ENCODE peak calls at places on chromosomes 5 and 9, in ten cellular contexts. One of them, this sample, is unnamed.

GRCh38 chr5:38456657-38457056 is 99.8 kb downstream of the LIFR start:
- DNase-seq in HFFc6: no peak
- DNase-seq in lung: no peak
- DNase-seq in pons: no peak
- DNase-seq in EL: no peak
- DNase-seq in NAMALWA: no peak
- DNase-seq in fibroblast of the aortic adventitia: no peak
- DNase-seq in left ventricle myocardium inferior: no peak
- DNase-seq in right atrium auricular region: no peak
- DNase-seq in iPS DF 6.9: no peak
- DNase-seq in this sample: no peak

GRCh38 chr5:171863928-171864327 is 78.3 kb downstream of the SMIM23 start:
- DNase-seq in HFFc6: peak
- DNase-seq in lung: no peak
- DNase-seq in pons: no peak
- DNase-seq in EL: peak
- DNase-seq in NAMALWA: no peak
- DNase-seq in fibroblast of the aortic adventitia: peak
- DNase-seq in left ventricle myocardium inferior: no peak
- DNase-seq in right atrium auricular region: no peak
- DNase-seq in iPS DF 6.9: no peak
- DNase-seq in this sample: no peak

GRCh38 chr5:120516799-120517198 is 52.7 kb downstream of the PRR16 start:
- DNase-seq in HFFc6: peak
- DNase-seq in lung: no peak
- DNase-seq in pons: no peak
- DNase-seq in EL: peak
- DNase-seq in NAMALWA: no peak
- DNase-seq in fibroblast of the aortic adventitia: peak
- DNase-seq in left ventricle myocardium inferior: no peak
- DNase-seq in right atrium auricular region: no peak
- DNase-seq in iPS DF 6.9: no peak
- DNase-seq in this sample: no peak

GRCh38 chr9:6444108-6444507 is 31.1 kb downstream of the UHRF2 start:
- DNase-seq in HFFc6: no peak
- DNase-seq in lung: no peak
- DNase-seq in pons: no peak
- DNase-seq in EL: no peak
- DNase-seq in NAMALWA: no peak
- DNase-seq in fibroblast of the aortic adventitia: no peak
- DNase-seq in left ventricle myocardium inferior: no peak
- DNase-seq in right atrium auricular region: no peak
- DNase-seq in iPS DF 6.9: no peak
- DNase-seq in this sample: no peak

GRCh38 chr5:50867140-50867539 is 200.7 kb downstream of the PARP8 start:
- DNase-seq in HFFc6: no peak
- DNase-seq in lung: no peak
- DNase-seq in pons: no peak
- DNase-seq in EL: no peak
- DNase-seq in NAMALWA: no peak
- DNase-seq in fibroblast of the aortic adventitia: no peak
- DNase-seq in left ventricle myocardium inferior: no peak
- DNase-seq in right atrium auricular region: no peak
- DNase-seq in iPS DF 6.9: no peak
- DNase-seq in this sample: no peak

GRCh38 chr9:126945682-126946081 is 31.1 kb downstream of the RALGPS1 start:
- DNase-seq in HFFc6: no peak
- DNase-seq in lung: no peak
- DNase-seq in pons: no peak
- DNase-seq in EL: no peak
- DNase-seq in NAMALWA: no peak
- DNase-seq in fibroblast of the aortic adventitia: no peak
- DNase-seq in left ventricle myocardium inferior: no peak
- DNase-seq in right atrium auricular region: no peak
- DNase-seq in iPS DF 6.9: no peak
- DNase-seq in this sample: no peak

GRCh38 chr9:121206516-121207370 is 5.1 kb upstream of the RAB14 start:
- DNase-seq in HFFc6: peak
- DNase-seq in lung: no peak
- DNase-seq in pons: no peak
- DNase-seq in EL: no peak
- DNase-seq in NAMALWA: no peak
- DNase-seq in fibroblast of the aortic adventitia: no peak
- DNase-seq in left ventricle myocardium inferior: no peak
- DNase-seq in right atrium auricular region: no peak
- DNase-seq in iPS DF 6.9: no peak
- DNase-seq in this sample: no peak

GRCh38 chr9:32384364-32385134 is at the start of gene ACO1:
- DNase-seq in HFFc6: peak
- DNase-seq in lung: peak
- DNase-seq in pons: peak
- DNase-seq in EL: peak
- DNase-seq in NAMALWA: peak
- DNase-seq in fibroblast of the aortic adventitia: peak
- DNase-seq in left ventricle myocardium inferior: peak
- DNase-seq in right atrium auricular region: peak
- DNase-seq in iPS DF 6.9: peak
- DNase-seq in this sample: peak

GRCh38 chr9:8856686-8857329 is 1057.2 kb upstream of the DMAC1 start:
- DNase-seq in HFFc6: no peak
- DNase-seq in lung: no peak
- DNase-seq in pons: no peak
- DNase-seq in EL: no peak
- DNase-seq in NAMALWA: no peak
- DNase-seq in fibroblast of the aortic adventitia: peak
- DNase-seq in left ventricle myocardium inferior: no peak
- DNase-seq in right atrium auricular region: no peak
- DNase-seq in iPS DF 6.9: no peak
- DNase-seq in this sample: no peak

GRCh38 chr5:40879163-40879942 is 29.9 kb upstream of the C7 start:
- DNase-seq in HFFc6: peak
- DNase-seq in lung: no peak
- DNase-seq in pons: peak
- DNase-seq in EL: peak
- DNase-seq in NAMALWA: peak
- DNase-seq in fibroblast of the aortic adventitia: peak
- DNase-seq in left ventricle myocardium inferior: no peak
- DNase-seq in right atrium auricular region: no peak
- DNase-seq in iPS DF 6.9: no peak
- DNase-seq in this sample: no peak

GRCh38 chr5:37638897-37639296 is 200.9 kb downstream of the GDNF start:
- DNase-seq in HFFc6: peak
- DNase-seq in lung: no peak
- DNase-seq in pons: no peak
- DNase-seq in EL: peak
- DNase-seq in NAMALWA: no peak
- DNase-seq in fibroblast of the aortic adventitia: no peak
- DNase-seq in left ventricle myocardium inferior: no peak
- DNase-seq in right atrium auricular region: no peak
- DNase-seq in iPS DF 6.9: no peak
- DNase-seq in this sample: no peak

GRCh38 chr5:42108468-42108867 is 183.4 kb downstream of the FBXO4 start:
- DNase-seq in HFFc6: no peak
- DNase-seq in lung: no peak
- DNase-seq in pons: no peak
- DNase-seq in EL: no peak
- DNase-seq in NAMALWA: no peak
- DNase-seq in fibroblast of the aortic adventitia: no peak
- DNase-seq in left ventricle myocardium inferior: no peak
- DNase-seq in right atrium auricular region: no peak
- DNase-seq in iPS DF 6.9: no peak
- DNase-seq in this sample: no peak

GRCh38 chr9:122340161-122340560 is 30.7 kb upstream of the PTGS1 start:
- DNase-seq in HFFc6: no peak
- DNase-seq in lung: no peak
- DNase-seq in pons: no peak
- DNase-seq in EL: no peak
- DNase-seq in NAMALWA: no peak
- DNase-seq in fibroblast of the aortic adventitia: no peak
- DNase-seq in left ventricle myocardium inferior: no peak
- DNase-seq in right atrium auricular region: no peak
- DNase-seq in iPS DF 6.9: no peak
- DNase-seq in this sample: no peak

GRCh38 chr5:126801992-126802294 is 25.0 kb downstream of the LMNB1 start:
- DNase-seq in HFFc6: peak
- DNase-seq in lung: no peak
- DNase-seq in pons: no peak
- DNase-seq in EL: peak
- DNase-seq in NAMALWA: peak
- DNase-seq in fibroblast of the aortic adventitia: peak
- DNase-seq in left ventricle myocardium inferior: no peak
- DNase-seq in right atrium auricular region: no peak
- DNase-seq in iPS DF 6.9: no peak
- DNase-seq in this sample: no peak

GRCh38 chr9:116939605-116940004 is 252.5 kb downstream of the TRIM32 start:
- DNase-seq in HFFc6: no peak
- DNase-seq in lung: no peak
- DNase-seq in pons: no peak
- DNase-seq in EL: peak
- DNase-seq in NAMALWA: no peak
- DNase-seq in fibroblast of the aortic adventitia: peak
- DNase-seq in left ventricle myocardium inferior: no peak
- DNase-seq in right atrium auricular region: no peak
- DNase-seq in iPS DF 6.9: no peak
- DNase-seq in this sample: no peak

GRCh38 chr9:102185962-102186361 is 447.5 kb upstream of the GRIN3A start:
- DNase-seq in HFFc6: no peak
- DNase-seq in lung: no peak
- DNase-seq in pons: no peak
- DNase-seq in EL: no peak
- DNase-seq in NAMALWA: no peak
- DNase-seq in fibroblast of the aortic adventitia: no peak
- DNase-seq in left ventricle myocardium inferior: no peak
- DNase-seq in right atrium auricular region: no peak
- DNase-seq in iPS DF 6.9: no peak
- DNase-seq in this sample: no peak

GRCh38 chr5:55934117-55934613 is 60.6 kb downstream of the IL6ST start:
- DNase-seq in HFFc6: no peak
- DNase-seq in lung: peak
- DNase-seq in pons: no peak
- DNase-seq in EL: no peak
- DNase-seq in NAMALWA: no peak
- DNase-seq in fibroblast of the aortic adventitia: no peak
- DNase-seq in left ventricle myocardium inferior: no peak
- DNase-seq in right atrium auricular region: no peak
- DNase-seq in iPS DF 6.9: no peak
- DNase-seq in this sample: no peak

GRCh38 chr5:148382961-148383360 is 797 bp upstream of the FBXO38 start:
- DNase-seq in HFFc6: no peak
- DNase-seq in lung: no peak
- DNase-seq in pons: peak
- DNase-seq in EL: no peak
- DNase-seq in NAMALWA: no peak
- DNase-seq in fibroblast of the aortic adventitia: peak
- DNase-seq in left ventricle myocardium inferior: no peak
- DNase-seq in right atrium auricular region: no peak
- DNase-seq in iPS DF 6.9: no peak
- DNase-seq in this sample: no peak

GRCh38 chr9:101367323-101367722 is 17.5 kb downstream of the BAAT start:
- DNase-seq in HFFc6: no peak
- DNase-seq in lung: no peak
- DNase-seq in pons: no peak
- DNase-seq in EL: no peak
- DNase-seq in NAMALWA: no peak
- DNase-seq in fibroblast of the aortic adventitia: no peak
- DNase-seq in left ventricle myocardium inferior: no peak
- DNase-seq in right atrium auricular region: no peak
- DNase-seq in iPS DF 6.9: no peak
- DNase-seq in this sample: no peak

GRCh38 chr5:74424162-74424868 is 216.2 kb downstream of the ENC1 start:
- DNase-seq in HFFc6: no peak
- DNase-seq in lung: peak
- DNase-seq in pons: no peak
- DNase-seq in EL: no peak
- DNase-seq in NAMALWA: no peak
- DNase-seq in fibroblast of the aortic adventitia: peak
- DNase-seq in left ventricle myocardium inferior: no peak
- DNase-seq in right atrium auricular region: no peak
- DNase-seq in iPS DF 6.9: no peak
- DNase-seq in this sample: no peak

GRCh38 chr5:142012792-142013388 is at the start of gene GNPDA1:
- DNase-seq in HFFc6: peak
- DNase-seq in lung: peak
- DNase-seq in pons: peak
- DNase-seq in EL: peak
- DNase-seq in NAMALWA: peak
- DNase-seq in fibroblast of the aortic adventitia: peak
- DNase-seq in left ventricle myocardium inferior: peak
- DNase-seq in right atrium auricular region: peak
- DNase-seq in iPS DF 6.9: peak
- DNase-seq in this sample: peak